ENCODE peak calls at places on chromosomes 2 and 18, in four cellular contexts. One of them, this sample, is unnamed.

GRCh38 chr2:207241198-207241597 is 75.5 kb upstream of the KLF7 start:
- DNase-seq in OCI-LY7: no peak
- DNase-seq in BJ: no peak
- DNase-seq in activated B cell treated with CpG ODN at 0.5 μM for 24 hours: no peak
- DNase-seq in this sample: no peak

GRCh38 chr2:119826370-119826961 is 66.7 kb downstream of the PTPN4 start:
- DNase-seq in BJ: no peak
- DNase-seq in activated B cell treated with CpG ODN at 0.5 μM for 24 hours: no peak
- DNase-seq in OCI-LY7: peak
- DNase-seq in this sample: peak

GRCh38 chr2:26637811-26638310 is 3.3 kb downstream of the CIB4 start:
- DNase-seq in BJ: no peak
- DNase-seq in OCI-LY7: no peak
- DNase-seq in activated B cell treated with CpG ODN at 0.5 μM for 24 hours: no peak
- DNase-seq in this sample: no peak

GRCh38 chr2:171723724-171724683 is 36.7 kb downstream of the DYNC1I2 start:
- DNase-seq in BJ: no peak
- DNase-seq in activated B cell treated with CpG ODN at 0.5 μM for 24 hours: no peak
- DNase-seq in OCI-LY7: no peak
- DNase-seq in this sample: no peak

GRCh38 chr18:9710037-9710436 is 1.9 kb downstream of the RAB31 start:
- DNase-seq in OCI-LY7: no peak
- DNase-seq in activated B cell treated with CpG ODN at 0.5 μM for 24 hours: no peak
- DNase-seq in BJ: no peak
- DNase-seq in this sample: no peak

GRCh38 chr2:12728221-12728777 is 11.6 kb downstream of the TRIB2 start:
- DNase-seq in OCI-LY7: peak
- DNase-seq in BJ: no peak
- DNase-seq in activated B cell treated with CpG ODN at 0.5 μM for 24 hours: peak
- DNase-seq in this sample: peak

GRCh38 chr2:20350105-20350712 is 435 bp downstream of the PUM2 start:
- DNase-seq in BJ: no peak
- DNase-seq in activated B cell treated with CpG ODN at 0.5 μM for 24 hours: peak
- DNase-seq in OCI-LY7: peak
- DNase-seq in this sample: peak

GRCh38 chr2:122136071-122136470 is 380.6 kb downstream of the TSN start:
- DNase-seq in BJ: no peak
- DNase-seq in activated B cell treated with CpG ODN at 0.5 μM for 24 hours: no peak
- DNase-seq in OCI-LY7: peak
- DNase-seq in this sample: peak

GRCh38 chr2:230879271-230879882 is 14.6 kb downstream of the ITM2C start:
- DNase-seq in activated B cell treated with CpG ODN at 0.5 μM for 24 hours: no peak
- DNase-seq in OCI-LY7: no peak
- DNase-seq in BJ: no peak
- DNase-seq in this sample: no peak

GRCh38 chr2:134220525-134220924 is 33.3 kb upstream of the MGAT5 start:
- DNase-seq in BJ: no peak
- DNase-seq in OCI-LY7: no peak
- DNase-seq in activated B cell treated with CpG ODN at 0.5 μM for 24 hours: no peak
- DNase-seq in this sample: no peak

GRCh38 chr2:2530334-2530733 is 199.3 kb upstream of the MYT1L start:
- DNase-seq in OCI-LY7: no peak
- DNase-seq in BJ: no peak
- DNase-seq in activated B cell treated with CpG ODN at 0.5 μM for 24 hours: no peak
- DNase-seq in this sample: no peak

GRCh38 chr18:50560681-50561629 is 1.1 kb downstream of the MAPK4 start:
- DNase-seq in activated B cell treated with CpG ODN at 0.5 μM for 24 hours: no peak
- DNase-seq in BJ: no peak
- DNase-seq in OCI-LY7: no peak
- DNase-seq in this sample: peak

GRCh38 chr18:76721207-76721996 is 101.0 kb upstream of the ZNF236 start:
- DNase-seq in BJ: no peak
- DNase-seq in activated B cell treated with CpG ODN at 0.5 μM for 24 hours: no peak
- DNase-seq in OCI-LY7: no peak
- DNase-seq in this sample: no peak

GRCh38 chr2:182004945-182005344 is 19.3 kb downstream of the PPP1R1C start:
- DNase-seq in BJ: no peak
- DNase-seq in OCI-LY7: no peak
- DNase-seq in activated B cell treated with CpG ODN at 0.5 μM for 24 hours: no peak
- DNase-seq in this sample: no peak

GRCh38 chr2:237096201-237096600 is 10.5 kb downstream of the COPS8 start:
- DNase-seq in activated B cell treated with CpG ODN at 0.5 μM for 24 hours: no peak
- DNase-seq in BJ: no peak
- DNase-seq in OCI-LY7: no peak
- DNase-seq in this sample: no peak

GRCh38 chr2:101827246-101827645 is 129.7 kb downstream of the MAP4K4 start:
- DNase-seq in BJ: no peak
- DNase-seq in OCI-LY7: no peak
- DNase-seq in activated B cell treated with CpG ODN at 0.5 μM for 24 hours: no peak
- DNase-seq in this sample: no peak

GRCh38 chr2:27844821-27845255 is 45.3 kb downstream of the RBKS start:
- DNase-seq in OCI-LY7: no peak
- DNase-seq in activated B cell treated with CpG ODN at 0.5 μM for 24 hours: no peak
- DNase-seq in BJ: peak
- DNase-seq in this sample: no peak

GRCh38 chr2:61707984-61708852 is 145.6 kb downstream of the FAM161A start:
- DNase-seq in activated B cell treated with CpG ODN at 0.5 μM for 24 hours: no peak
- DNase-seq in OCI-LY7: no peak
- DNase-seq in BJ: no peak
- DNase-seq in this sample: peak

GRCh38 chr18:61503688-61504087 is 170.5 kb downstream of the CDH20 start:
- DNase-seq in activated B cell treated with CpG ODN at 0.5 μM for 24 hours: no peak
- DNase-seq in BJ: no peak
- DNase-seq in OCI-LY7: no peak
- DNase-seq in this sample: no peak

DNA sequence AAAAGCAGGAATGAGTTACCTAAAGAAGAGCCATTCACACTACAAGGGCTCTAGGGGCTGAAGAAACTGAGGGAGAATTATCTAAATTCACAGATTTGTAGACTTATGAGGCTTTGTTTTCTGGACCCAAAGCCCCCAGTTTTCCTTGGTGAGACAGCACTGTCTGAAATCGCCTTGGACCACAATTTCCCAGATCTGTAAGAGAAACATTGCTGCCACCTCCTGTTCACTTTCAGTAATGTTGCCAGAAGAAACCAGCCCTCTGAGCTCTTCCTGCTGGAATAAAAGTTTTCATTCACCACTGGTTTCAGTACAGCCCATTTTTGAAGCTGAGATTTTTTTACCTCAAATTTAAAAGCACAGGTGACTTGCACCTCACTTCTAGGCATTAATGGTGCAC is 169.2 kb downstream of the CDH20 start:
- DNase-seq in activated B cell treated with CpG ODN at 0.5 μM for 24 hours: no peak
- DNase-seq in BJ: peak
- DNase-seq in OCI-LY7: peak
- DNase-seq in this sample: peak
- TF ChIP-seq CTCF in activated B cell treated with CpG ODN at 0.5 μM for 24 hours: no peak
- TF ChIP-seq CTCF in BJ: peak
- TF ChIP-seq CTCF in OCI-LY7: peak
- TF ChIP-seq CTCF in this sample: peak

DNA sequence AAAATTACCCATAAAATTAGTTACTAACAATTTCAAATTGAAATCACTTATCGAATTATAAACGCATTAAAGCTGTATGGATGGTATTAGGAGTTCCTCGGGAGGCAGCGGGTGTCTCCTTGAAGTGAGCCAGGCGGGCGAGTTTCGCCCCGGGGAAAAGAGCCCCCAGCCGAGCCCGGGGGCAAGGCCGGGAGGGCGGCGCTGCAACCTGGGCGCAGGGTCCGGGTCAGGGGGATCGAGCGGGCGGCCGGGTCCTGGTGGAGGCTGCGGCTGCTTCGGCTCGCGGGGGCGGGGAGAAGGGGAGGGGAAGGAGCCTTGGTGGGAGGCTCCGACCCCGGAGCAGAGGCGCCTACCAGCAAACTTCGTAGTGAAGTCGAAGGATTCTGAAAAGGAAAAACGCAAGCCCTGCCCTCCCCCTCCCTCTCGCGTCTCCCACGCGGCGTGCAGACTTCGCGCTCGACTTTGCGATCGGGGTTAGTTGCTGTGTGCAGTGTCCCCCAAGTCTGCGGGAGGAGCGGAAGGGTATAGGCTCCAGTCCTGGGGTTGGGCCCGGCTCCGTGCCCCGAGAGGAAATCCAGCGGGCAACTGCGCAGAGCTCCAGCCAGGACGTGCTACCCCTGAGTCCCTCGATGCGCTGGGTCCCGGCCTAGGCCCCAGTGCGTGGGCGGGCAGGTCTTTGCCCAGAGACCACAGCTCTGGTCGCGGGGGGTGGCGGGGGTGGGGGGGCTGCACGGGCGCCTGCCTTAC is 140.9 kb downstream of the MEIS1 start:
- DNase-seq in activated B cell treated with CpG ODN at 0.5 μM for 24 hours: no peak
- DNase-seq in BJ: no peak
- DNase-seq in OCI-LY7: no peak
- DNase-seq in this sample: no peak
- TF ChIP-seq CTCF in activated B cell treated with CpG ODN at 0.5 μM for 24 hours: no peak
- TF ChIP-seq CTCF in BJ: no peak
- TF ChIP-seq CTCF in OCI-LY7: no peak
- TF ChIP-seq CTCF in this sample: no peak

GRCh38 chr2:240733803-240734495 is 42.3 kb downstream of the AQP12A start:
- DNase-seq in BJ: no peak
- DNase-seq in activated B cell treated with CpG ODN at 0.5 μM for 24 hours: no peak
- DNase-seq in OCI-LY7: peak
- DNase-seq in this sample: peak
- TF ChIP-seq CTCF in BJ: no peak
- TF ChIP-seq CTCF in activated B cell treated with CpG ODN at 0.5 μM for 24 hours: no peak
- TF ChIP-seq CTCF in OCI-LY7: peak
- TF ChIP-seq CTCF in this sample: peak

DNA sequence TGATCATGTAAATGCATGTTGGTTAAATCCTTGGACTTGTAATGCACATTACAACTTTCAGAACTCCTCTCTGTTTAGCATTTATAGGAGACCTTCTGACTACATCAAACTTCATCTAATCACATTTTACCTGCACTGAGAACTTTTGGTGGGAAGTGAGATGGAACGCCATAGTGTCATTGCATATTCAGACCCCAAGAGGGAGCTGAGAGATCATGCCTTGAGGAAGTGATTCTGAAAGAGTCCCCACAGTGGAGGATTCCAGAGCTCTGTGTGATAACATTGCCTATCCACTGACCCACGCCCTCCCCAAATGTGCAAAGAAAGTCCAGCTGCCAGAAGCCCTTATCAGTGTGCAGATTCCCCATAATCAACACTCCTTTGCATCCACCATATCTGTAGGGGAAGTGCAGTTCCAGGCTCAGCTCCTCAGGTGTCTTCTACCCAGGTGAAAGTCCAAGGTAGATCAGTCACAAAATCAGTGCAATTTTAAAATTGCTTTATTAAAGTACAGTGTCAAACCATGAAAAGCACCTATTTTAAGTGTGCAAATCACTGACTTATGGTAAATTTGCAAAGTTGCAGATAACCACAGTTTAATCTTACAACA is 212.4 kb downstream of the RPIA start:
- DNase-seq in BJ: no peak
- DNase-seq in OCI-LY7: no peak
- DNase-seq in activated B cell treated with CpG ODN at 0.5 μM for 24 hours: no peak
- DNase-seq in this sample: no peak
- TF ChIP-seq CTCF in BJ: peak
- TF ChIP-seq CTCF in OCI-LY7: no peak
- TF ChIP-seq CTCF in activated B cell treated with CpG ODN at 0.5 μM for 24 hours: no peak
- TF ChIP-seq CTCF in this sample: peak